ENCODE peak calls at places on chromosomes 5 and 9, in five cellular contexts. A, V, L, X and B are unnamed samples.

GRCh38 chr5:180291943-180292831 is at the start of gene MAPK9:
- DNase-seq in A (peak), V (peak), L (no peak), X (peak), B (peak)

GRCh38 chr5:147831465-147831864 is at the start of gene SPINK1:
- DNase-seq in A (no peak), V (no peak), L (no peak), X (no peak), B (no peak)

GRCh38 chr5:61758711-61759110 is 426.7 kb downstream of the ZSWIM6 start:
- DNase-seq in A (no peak), V (no peak), L (no peak), X (no peak), B (no peak)

GRCh38 chr5:132190161-132190817 is 37.4 kb downstream of the P4HA2 start:
- DNase-seq in A (no peak), V (peak), L (peak), X (no peak), B (peak)

GRCh38 chr9:126478216-126478981 is 135.3 kb upstream of the LMX1B start:
- DNase-seq in A (no peak), V (no peak), L (no peak), X (no peak), B (no peak)

GRCh38 chr5:149240354-149240998 is 31.2 kb upstream of the AFAP1L1 start:
- DNase-seq in A (peak), V (no peak), L (no peak), X (peak), B (no peak)

GRCh38 chr5:103569313-103570060 is 6.9 kb upstream of the NUDT12 start:
- DNase-seq in A (no peak), V (no peak), L (no peak), X (no peak), B (no peak)

GRCh38 chr5:127645300-127645726 is 3.6 kb upstream of the CTXN3 start:
- DNase-seq in A (no peak), V (no peak), L (no peak), X (no peak), B (no peak)

GRCh38 chr9:115879451-115879850 is 274.1 kb upstream of the PAPPA start:
- DNase-seq in A (no peak), V (no peak), L (no peak), X (no peak), B (no peak)

GRCh38 chr9:127770905-127771569 is 7.4 kb downstream of the SH2D3C start:
- DNase-seq in A (peak), V (peak), L (peak), X (peak), B (peak)

GRCh38 chr5:98163796-98164493 is 609.5 kb upstream of the RGMB start:
- DNase-seq in A (no peak), V (no peak), L (no peak), X (no peak), B (no peak)

GRCh38 chr9:136539427-136540412 is 6.1 kb downstream of the NOTCH1 start:
- DNase-seq in A (peak), V (no peak), L (peak), X (peak), B (peak)

GRCh38 chr5:180598316-180598701 is 7.0 kb upstream of the SCGB3A1 start:
- DNase-seq in A (no peak), V (no peak), L (no peak), X (peak), B (no peak)

GRCh38 chr9:113343732-113344231 is 3.7 kb upstream of the WDR31 start:
- DNase-seq in A (no peak), V (no peak), L (no peak), X (peak), B (peak)

GRCh38 chr5:138246334-138246733 is 28.1 kb downstream of the GFRA3 start:
- DNase-seq in A (no peak), V (no peak), L (no peak), X (no peak), B (no peak)

GRCh38 chr9:20591223-20591622 is 31.1 kb downstream of the MLLT3 start:
- DNase-seq in A (no peak), V (no peak), L (no peak), X (no peak), B (no peak)

GRCh38 chr5:61280205-61280604 is 51.9 kb upstream of the ZSWIM6 start:
- DNase-seq in A (no peak), V (peak), L (no peak), X (no peak), B (peak)

GRCh38 chr9:79567671-79568098 is 4.1 kb upstream of the TLE4 start:
- DNase-seq in A (no peak), V (no peak), L (no peak), X (no peak), B (no peak)

GRCh38 chr5:179878222-179879002 is 19.8 kb upstream of the MRNIP start:
- DNase-seq in A (no peak), V (no peak), L (no peak), X (no peak), B (no peak)

GRCh38 chr5:148927307-148927946 is 101.0 kb downstream of the ADRB2 start:
- DNase-seq in A (no peak), V (no peak), L (no peak), X (no peak), B (no peak)

GRCh38 chr9:106862946-106863740 is at the start of gene ZNF462:
- DNase-seq in A (no peak), V (peak), L (no peak), X (peak), B (no peak)

GRCh38 chr9:130884542-130885421 is 11.8 kb downstream of the QRFP start:
- DNase-seq in A (no peak), V (no peak), L (no peak), X (no peak), B (no peak)

GRCh38 chr9:133892193-133892920 is 99.8 kb downstream of the VAV2 start:
- DNase-seq in A (no peak), V (no peak), L (no peak), X (no peak), B (no peak)

GRCh38 chr5:140251527-140251973 is 51.4 kb downstream of the PFDN1 start:
- DNase-seq in A (peak), V (peak), L (peak), X (no peak), B (peak)

GRCh38 chr5:179307931-179308471 is 37.3 kb downstream of the ADAMTS2 start:
- DNase-seq in A (no peak), V (no peak), L (no peak), X (peak), B (no peak)

GRCh38 chr5:72302171-72302570 is 17.9 kb downstream of the MRPS27 start:
- DNase-seq in A (no peak), V (no peak), L (no peak), X (no peak), B (no peak)

GRCh38 chr5:23014817-23015216 is 161.7 kb upstream of the CDH12 start:
- DNase-seq in A (no peak), V (no peak), L (no peak), X (no peak), B (no peak)

GRCh38 chr9:110738982-110739381 is 70.4 kb downstream of the MUSK start:
- DNase-seq in A (no peak), V (peak), L (no peak), X (no peak), B (no peak)

GRCh38 chr5:167072225-167072624 is 1219.2 kb upstream of the WWC1 start:
- DNase-seq in A (no peak), V (no peak), L (no peak), X (no peak), B (no peak)

GRCh38 chr5:176675676-176676360 is 28.5 kb downstream of the TSPAN17 start:
- DNase-seq in A (no peak), V (peak), L (no peak), X (no peak), B (no peak)

GRCh38 chr9:95854386-95855015 is 21.0 kb upstream of the ERCC6L2 start:
- DNase-seq in A (no peak), V (peak), L (peak), X (no peak), B (peak)

GRCh38 chr5:142661957-142662356 is 23.9 kb downstream of the FGF1 start:
- DNase-seq in A (no peak), V (no peak), L (no peak), X (no peak), B (no peak)

GRCh38 chr9:80378669-80379293 is 807.0 kb downstream of the TLE4 start:
- DNase-seq in A (no peak), V (no peak), L (no peak), X (no peak), B (no peak)

GRCh38 chr9:109416135-109416706 is 81.9 kb downstream of the PTPN3 start:
- DNase-seq in A (no peak), V (no peak), L (no peak), X (no peak), B (no peak)

GRCh38 chr5:72552041-72552557 is 44.9 kb upstream of the ZNF366 start:
- DNase-seq in A (no peak), V (no peak), L (peak), X (no peak), B (peak)